ENCODE peak calls at places on chromosome 9, in five cellular contexts. P, E, X, Y and I are unnamed samples.

GRCh38 chr9:134631881-134632280 is 9.7 kb upstream of the COL5A1 start:
- DNase-seq in X (no peak), P (no peak), E (peak; percentile 66), Y (no peak), I (no peak)

GRCh38 chr9:123355761-123356520 is at the start of gene CRB2:
- DNase-seq in E (no peak), X (no peak), P (peak; percentile 27), Y (no peak), I (no peak)

GRCh38 chr9:108836771-108837170 is 19.0 kb downstream of the ACTL7B start:
- DNase-seq in E (no peak), Y (no peak), X (no peak), P (no peak), I (no peak)

GRCh38 chr9:92406506-92406905 is 2.1 kb upstream of the OGN start:
- DNase-seq in X (no peak), E (no peak), Y (peak; percentile 52), P (peak; percentile 29), I (no peak)

GRCh38 chr9:116501871-116502270 is 185.2 kb upstream of the TRIM32 start:
- DNase-seq in Y (no peak), X (no peak), P (no peak), E (no peak), I (no peak)

GRCh38 chr9:72480931-72481330 is 40.5 kb upstream of the TMC1 start:
- DNase-seq in Y (no peak), P (no peak), E (no peak), X (no peak), I (no peak)

GRCh38 chr9:38652486-38652885 is 32.1 kb upstream of the ANKRD18A start:
- DNase-seq in X (no peak), E (no peak), Y (peak; percentile 38), P (no peak), I (no peak)

GRCh38 chr9:97046228-97046627 is 7.3 kb upstream of the CTSV start:
- DNase-seq in X (no peak), E (no peak), Y (peak; percentile 80), P (no peak), I (no peak)

GRCh38 chr9:136615631-136616306 is 46.9 kb upstream of the EGFL7 start:
- DNase-seq in X (no peak), P (peak; percentile 55), E (no peak), Y (no peak), I (no peak)

GRCh38 chr9:109640232-109641078 is 139.5 kb upstream of the PALM2AKAP2 start:
- DNase-seq in E (peak; percentile 79), P (peak; percentile 20), X (no peak), Y (no peak), I (no peak)

GRCh38 chr9:104091708-104092107 is 2.4 kb upstream of the SMC2 start:
- DNase-seq in P (peak; percentile 27), X (no peak), Y (peak; percentile 22), E (no peak), I (no peak)

GRCh38 chr9:76537150-76537646 is 78.2 kb downstream of the GCNT1 start:
- DNase-seq in P (no peak), Y (no peak), X (no peak), E (no peak), I (no peak)

GRCh38 chr9:131361202-131361833 is 32.6 kb upstream of the PRRC2B start:
- DNase-seq in E (no peak), X (no peak), Y (peak; percentile 91), P (no peak), I (no peak)

GRCh38 chr9:21836437-21837161 is 34.2 kb downstream of the MTAP start:
- DNase-seq in X (no peak), Y (no peak), P (no peak), E (no peak), I (no peak)

GRCh38 chr9:109507421-109507838 is 9.3 kb upstream of the PTPN3 start:
- DNase-seq in P (no peak), E (no peak), X (peak; percentile 76), Y (no peak), I (no peak)

GRCh38 chr9:88326024-88326423 is 62.2 kb upstream of the SPIN1 start:
- DNase-seq in P (no peak), Y (no peak), X (no peak), E (no peak), I (no peak)

GRCh38 chr9:134366223-134367031 is 40.2 kb downstream of the RXRA start:
- DNase-seq in P (no peak), X (no peak), Y (peak; percentile 88), E (peak; percentile 96), I (peak; percentile 53)

GRCh38 chr9:81529556-81530193 is 159.7 kb downstream of the TLE1 start:
- DNase-seq in X (no peak), Y (no peak), E (no peak), P (no peak), I (no peak)

GRCh38 chr9:93652604-93653592 is 76.5 kb downstream of the PHF2 start:
- DNase-seq in Y (no peak), X (no peak), P (no peak), E (peak; percentile 70), I (no peak)

GRCh38 chr9:29437515-29437914 is 1864.2 kb upstream of the C9orf72 start:
- DNase-seq in Y (no peak), P (no peak), X (no peak), E (no peak), I (no peak)

GRCh38 chr9:88781500-88782391 is 209.5 kb upstream of the S1PR3 start:
- DNase-seq in E (no peak), X (no peak), Y (peak; percentile 5), P (no peak), I (no peak)

GRCh38 chr9:16879416-16879815 is 8.9 kb upstream of the BNC2 start:
- DNase-seq in P (no peak), Y (no peak), X (no peak), E (no peak), I (no peak)

GRCh38 chr9:114799441-114799840 is 6.4 kb downstream of the TNFSF15 start:
- DNase-seq in Y (peak; percentile 67), X (no peak), E (no peak), P (no peak), I (no peak)

GRCh38 chr9:81477669-81478068 is 211.7 kb downstream of the TLE1 start:
- DNase-seq in P (no peak), E (no peak), Y (no peak), X (no peak), I (no peak)

GRCh38 chr9:18379073-18379811 is 94.7 kb upstream of the ADAMTSL1 start:
- DNase-seq in Y (no peak), P (no peak), X (no peak), E (no peak), I (no peak)

GRCh38 chr9:117034862-117035261 is 347.8 kb downstream of the TRIM32 start:
- DNase-seq in Y (no peak), X (no peak), P (no peak), E (no peak), I (peak; percentile 3)

GRCh38 chr9:37426846-37427245 is 4.3 kb downstream of the GRHPR start:
- DNase-seq in Y (no peak), E (no peak), X (no peak), P (no peak), I (no peak)

GRCh38 chr9:37392272-37392671 is 30.2 kb upstream of the GRHPR start:
- DNase-seq in P (no peak), X (no peak), E (no peak), Y (no peak), I (no peak)

GRCh38 chr9:136432591-136432990 is 7.1 kb downstream of the INPP5E start:
- DNase-seq in E (no peak), P (no peak), Y (no peak), X (no peak), I (no peak)

GRCh38 chr9:14303110-14303509 is 10.8 kb downstream of the NFIB start:
- DNase-seq in Y (no peak), E (no peak), X (no peak), P (no peak), I (no peak)

GRCh38 chr9:104075801-104076753 is 18.0 kb upstream of the SMC2 start:
- DNase-seq in E (no peak), P (no peak), Y (no peak), X (no peak), I (no peak)

GRCh38 chr9:88660611-88661010 is 125.6 kb downstream of the NXNL2 start:
- DNase-seq in E (no peak), P (no peak), X (no peak), Y (no peak), I (no peak)